ENCODE peak calls at places on chromosomes 13 and 19, in four cellular contexts. One of them, this sample, is unnamed.

GRCh38 chr13:94209110-94209509 is 270.4 kb downstream of the DCT start:
- DNase-seq in K562: no peak
- DNase-seq in GM12891: no peak
- DNase-seq in GM12878: no peak
- DNase-seq in this sample: no peak

GRCh38 chr13:52348081-52348480 is 57.9 kb downstream of the THSD1 start:
- DNase-seq in K562: no peak
- DNase-seq in GM12891: no peak
- DNase-seq in GM12878: no peak
- DNase-seq in this sample: no peak

GRCh38 chr19:49638360-49638759 is 1.6 kb downstream of the RRAS start:
- DNase-seq in K562: no peak
- DNase-seq in GM12891: no peak
- DNase-seq in GM12878: no peak
- DNase-seq in this sample: no peak

GRCh38 chr13:93882086-93882651 is 597.3 kb downstream of the DCT start:
- DNase-seq in K562: no peak
- DNase-seq in GM12891: no peak
- DNase-seq in GM12878: no peak
- DNase-seq in this sample: no peak

GRCh38 chr19:52473655-52474350 is 20.4 kb downstream of the ZNF578 start:
- DNase-seq in K562: no peak
- DNase-seq in GM12891: no peak
- DNase-seq in GM12878: no peak
- DNase-seq in this sample: no peak

GRCh38 chr13:24680921-24681585 is 845 bp downstream of the ATP12A start:
- DNase-seq in K562: no peak
- DNase-seq in GM12891: no peak
- DNase-seq in GM12878: no peak
- DNase-seq in this sample: no peak

GRCh38 chr13:40193290-40194203 is 472.9 kb downstream of the FOXO1 start:
- DNase-seq in K562: no peak
- DNase-seq in GM12891: no peak
- DNase-seq in GM12878: no peak
- DNase-seq in this sample: no peak

GRCh38 chr13:30861163-30861562 is 44.9 kb upstream of the MEDAG start:
- DNase-seq in K562: no peak
- DNase-seq in GM12891: no peak
- DNase-seq in GM12878: no peak
- DNase-seq in this sample: no peak

GRCh38 chr19:355134-355533 is 10.5 kb upstream of the MIER2 start:
- DNase-seq in K562: no peak
- DNase-seq in GM12891: no peak
- DNase-seq in GM12878: no peak
- DNase-seq in this sample: no peak

GRCh38 chr19:31532034-31532433 is 182.8 kb upstream of the TSHZ3 start:
- DNase-seq in K562: no peak
- DNase-seq in GM12891: no peak
- DNase-seq in GM12878: no peak
- DNase-seq in this sample: no peak

GRCh38 chr13:99258210-99258860 is at the start of gene GPR18:
- DNase-seq in K562: no peak
- DNase-seq in GM12891: no peak
- DNase-seq in GM12878: peak; percentile 67
- DNase-seq in this sample: no peak

GRCh38 chr13:111337741-111338140 is 17.3 kb downstream of the TEX29 start:
- DNase-seq in K562: no peak
- DNase-seq in GM12891: no peak
- DNase-seq in GM12878: no peak
- DNase-seq in this sample: no peak

GRCh38 chr19:10871711-10872550 is 578 bp downstream of the CARM1 start:
- DNase-seq in K562: peak; percentile 49
- DNase-seq in GM12891: no peak
- DNase-seq in GM12878: no peak
- DNase-seq in this sample: no peak

GRCh38 chr13:27442797-27443196 is 7.6 kb downstream of the MTIF3 start:
- DNase-seq in K562: no peak
- DNase-seq in GM12891: no peak
- DNase-seq in GM12878: no peak
- DNase-seq in this sample: no peak

GRCh38 chr13:95075506-95075905 is 225.7 kb downstream of the ABCC4 start:
- DNase-seq in K562: no peak
- DNase-seq in GM12891: no peak
- DNase-seq in GM12878: no peak
- DNase-seq in this sample: no peak

GRCh38 chr19:19661675-19662251 is 1.7 kb downstream of the ATP13A1 start:
- DNase-seq in K562: peak; percentile 25
- DNase-seq in GM12891: peak; percentile 66
- DNase-seq in GM12878: peak; percentile 93
- DNase-seq in this sample: peak; percentile 88

GRCh38 chr19:21022996-21023395 is 2.5 kb downstream of the ZNF430 start:
- DNase-seq in K562: peak; percentile 3
- DNase-seq in GM12891: no peak
- DNase-seq in GM12878: no peak
- DNase-seq in this sample: no peak

GRCh38 chr19:21023901-21024300 is 3.4 kb downstream of the ZNF430 start:
- DNase-seq in K562: no peak
- DNase-seq in GM12891: no peak
- DNase-seq in GM12878: no peak
- DNase-seq in this sample: no peak

GRCh38 chr19:21020298-21021227 is at the start of gene ZNF430:
- DNase-seq in K562: peak; percentile 94
- DNase-seq in GM12891: peak; percentile 66
- DNase-seq in GM12878: peak; percentile 94
- DNase-seq in this sample: peak; percentile 98
- TF ChIP-seq POLR2AphosphoS5 in K562: peak; percentile 68
- TF ChIP-seq POLR2AphosphoS5 in GM12891: peak; percentile 93
- TF ChIP-seq POLR2AphosphoS5 in GM12878: peak; percentile 97
- TF ChIP-seq POLR2AphosphoS5 in this sample: peak; percentile 84

GRCh38 chr19:3539743-3540118 is 757 bp downstream of the TEKTIP1 start:
- DNase-seq in K562: no peak
- DNase-seq in GM12891: no peak
- DNase-seq in GM12878: no peak
- DNase-seq in this sample: no peak

GRCh38 chr19:3537101-3537437 is 1.9 kb upstream of the TEKTIP1 start:
- DNase-seq in K562: no peak
- DNase-seq in GM12891: no peak
- DNase-seq in GM12878: no peak
- DNase-seq in this sample: no peak

GRCh38 chr19:3538258-3538929 is 580 bp upstream of the TEKTIP1 start:
- DNase-seq in K562: no peak
- DNase-seq in GM12891: no peak
- DNase-seq in GM12878: no peak
- DNase-seq in this sample: no peak

GRCh38 chr19:3537438-3538240 is 1.3 kb upstream of the TEKTIP1 start:
- DNase-seq in K562: peak; percentile 41
- DNase-seq in GM12891: no peak
- DNase-seq in GM12878: no peak
- DNase-seq in this sample: peak; percentile 88

GRCh38 chr19:3538965-3539742 is at the start of gene TEKTIP1:
- DNase-seq in K562: peak; percentile 66
- DNase-seq in GM12891: no peak
- DNase-seq in GM12878: no peak
- DNase-seq in this sample: no peak
- TF ChIP-seq SPI1 in K562: no peak
- TF ChIP-seq SPI1 in GM12891: no peak
- TF ChIP-seq SPI1 in GM12878: no peak
- TF ChIP-seq SPI1 in this sample: no peak

GRCh38 chr19:55590109-55590508 is 9.2 kb downstream of the FIZ1 start:
- DNase-seq in K562: no peak
- DNase-seq in GM12891: no peak
- DNase-seq in GM12878: no peak
- DNase-seq in this sample: no peak

GRCh38 chr19:55584871-55585270 is 4.2 kb upstream of the ZNF579 start:
- DNase-seq in K562: no peak
- DNase-seq in GM12891: no peak
- DNase-seq in GM12878: no peak
- DNase-seq in this sample: no peak

GRCh38 chr19:55588738-55589137 is 8.1 kb upstream of the ZNF579 start:
- DNase-seq in K562: no peak
- DNase-seq in GM12891: no peak
- DNase-seq in GM12878: no peak
- DNase-seq in this sample: no peak

GRCh38 chr19:55585658-55586339 is 5.2 kb upstream of the ZNF579 start:
- DNase-seq in K562: no peak
- DNase-seq in GM12891: no peak
- DNase-seq in GM12878: no peak
- DNase-seq in this sample: no peak

GRCh38 chr19:55586976-55587668 is 6.5 kb upstream of the ZNF579 start:
- DNase-seq in K562: peak; percentile 97
- DNase-seq in GM12891: peak; percentile 94
- DNase-seq in GM12878: peak; percentile 60
- DNase-seq in this sample: peak; percentile 79
- TF ChIP-seq POLR2AphosphoS5 in K562: no peak
- TF ChIP-seq POLR2AphosphoS5 in GM12891: no peak
- TF ChIP-seq POLR2AphosphoS5 in GM12878: no peak
- TF ChIP-seq POLR2AphosphoS5 in this sample: no peak

DNA sequence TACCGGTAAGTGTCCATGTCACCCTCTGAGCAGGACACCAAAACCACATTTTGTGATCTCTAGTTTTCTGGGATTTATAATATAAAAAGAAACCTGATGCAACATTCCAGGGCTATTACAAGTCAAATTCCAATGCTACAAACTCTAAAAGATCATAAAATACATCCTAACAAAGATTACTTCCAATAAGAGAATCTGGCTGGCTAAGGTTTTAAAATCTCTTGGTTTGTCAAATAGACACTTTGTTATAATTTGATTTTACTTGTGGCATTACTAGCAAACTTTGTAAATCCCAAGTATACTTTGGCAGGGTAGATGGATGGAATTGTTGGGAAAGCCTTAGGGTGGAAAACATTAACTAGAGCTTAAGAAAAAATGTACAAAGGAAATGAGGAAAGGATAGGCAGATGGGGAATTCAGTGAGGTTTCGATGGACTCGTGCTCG is 74.0 kb upstream of the POMP start:
- DNase-seq in K562: no peak
- DNase-seq in GM12891: no peak
- DNase-seq in GM12878: no peak
- DNase-seq in this sample: no peak
- TF ChIP-seq SPI1 in K562: no peak
- TF ChIP-seq SPI1 in GM12891: no peak
- TF ChIP-seq SPI1 in GM12878: no peak
- TF ChIP-seq SPI1 in this sample: no peak

DNA sequence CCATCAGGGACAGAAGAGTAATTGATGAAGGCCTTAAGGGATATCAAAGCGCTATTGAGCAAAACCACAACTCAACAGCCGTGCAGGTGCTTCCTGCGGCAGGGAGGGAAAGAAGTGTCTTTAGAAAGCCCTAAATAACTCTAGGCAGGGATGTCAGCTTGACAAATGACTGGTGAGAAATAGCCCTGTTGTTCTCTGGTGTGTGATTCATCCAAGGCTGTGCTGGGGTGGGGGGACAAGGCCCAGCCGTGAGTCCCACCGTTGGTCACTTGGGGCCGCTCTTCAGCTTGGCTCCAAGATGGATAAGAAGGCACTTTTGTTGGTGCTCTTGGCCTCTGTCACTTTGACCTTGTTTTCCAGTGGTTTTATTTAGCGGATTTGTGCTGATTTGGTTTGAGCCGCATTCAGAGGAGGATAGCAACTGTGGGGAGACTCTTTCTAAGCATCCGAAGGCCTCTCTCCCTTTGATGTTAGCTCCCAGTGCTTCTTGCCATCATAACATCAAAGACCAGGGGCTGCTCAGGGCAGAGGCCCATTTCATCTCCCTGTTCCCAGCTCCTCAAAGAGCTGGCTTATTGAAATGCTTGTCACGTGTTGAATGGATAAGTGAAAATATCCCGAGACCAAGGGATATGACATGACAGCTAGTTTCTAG is 130.3 kb upstream of the SERP2 start:
- DNase-seq in K562: peak; percentile 75
- DNase-seq in GM12891: no peak
- DNase-seq in GM12878: no peak
- DNase-seq in this sample: peak; percentile 20
- TF ChIP-seq POLR2AphosphoS5 in K562: no peak
- TF ChIP-seq POLR2AphosphoS5 in GM12891: no peak
- TF ChIP-seq POLR2AphosphoS5 in GM12878: no peak
- TF ChIP-seq POLR2AphosphoS5 in this sample: no peak

GRCh38 chr19:1762243-1763140 is 9.2 kb downstream of the ONECUT3 start:
- DNase-seq in K562: no peak
- DNase-seq in GM12891: no peak
- DNase-seq in GM12878: no peak
- DNase-seq in this sample: no peak

GRCh38 chr19:1765904-1766799 is 12.8 kb downstream of the ONECUT3 start:
- DNase-seq in K562: no peak
- DNase-seq in GM12891: no peak
- DNase-seq in GM12878: no peak
- DNase-seq in this sample: no peak

GRCh38 chr19:1763648-1764292 is 10.5 kb downstream of the ONECUT3 start:
- DNase-seq in K562: no peak
- DNase-seq in GM12891: no peak
- DNase-seq in GM12878: no peak
- DNase-seq in this sample: no peak

GRCh38 chr19:1765182-1765903 is 12.0 kb downstream of the ONECUT3 start:
- DNase-seq in K562: no peak
- DNase-seq in GM12891: no peak
- DNase-seq in GM12878: no peak
- DNase-seq in this sample: no peak

GRCh38 chr19:1764293-1764683 is 11.0 kb downstream of the ONECUT3 start:
- DNase-seq in K562: no peak
- DNase-seq in GM12891: no peak
- DNase-seq in GM12878: no peak
- DNase-seq in this sample: no peak
- TF ChIP-seq SPI1 in K562: no peak
- TF ChIP-seq SPI1 in GM12891: no peak
- TF ChIP-seq SPI1 in GM12878: no peak
- TF ChIP-seq SPI1 in this sample: no peak

GRCh38 chr13:49399801-49400472 is 43.9 kb downstream of the CAB39L start:
- DNase-seq in K562: no peak
- DNase-seq in GM12891: no peak
- DNase-seq in GM12878: no peak
- DNase-seq in this sample: no peak
- TF ChIP-seq POLR2AphosphoS5 in K562: no peak
- TF ChIP-seq POLR2AphosphoS5 in GM12891: no peak
- TF ChIP-seq POLR2AphosphoS5 in GM12878: no peak
- TF ChIP-seq POLR2AphosphoS5 in this sample: no peak

GRCh38 chr13:45811891-45812583 is 39.5 kb downstream of the SIAH3 start:
- DNase-seq in K562: no peak
- DNase-seq in GM12891: no peak
- DNase-seq in GM12878: no peak
- DNase-seq in this sample: no peak

GRCh38 chr13:45807520-45808099 is 43.9 kb downstream of the SIAH3 start:
- DNase-seq in K562: peak; percentile 35
- DNase-seq in GM12891: peak; percentile 28
- DNase-seq in GM12878: peak; percentile 8
- DNase-seq in this sample: peak; percentile 28

GRCh38 chr13:45812599-45813372 is 38.8 kb downstream of the SIAH3 start:
- DNase-seq in K562: no peak
- DNase-seq in GM12891: no peak
- DNase-seq in GM12878: no peak
- DNase-seq in this sample: no peak

GRCh38 chr13:45809810-45810394 is 41.7 kb downstream of the SIAH3 start:
- DNase-seq in K562: no peak
- DNase-seq in GM12891: no peak
- DNase-seq in GM12878: no peak
- DNase-seq in this sample: no peak
- TF ChIP-seq SPI1 in K562: no peak
- TF ChIP-seq SPI1 in GM12891: no peak
- TF ChIP-seq SPI1 in GM12878: no peak
- TF ChIP-seq SPI1 in this sample: no peak